ENCODE peak calls at places on chromosomes 4 and X, in five cellular contexts. P, S, Y, U and L are unnamed samples.

GRCh38 chr4:8146158-8146557 is 12.5 kb downstream of the ABLIM2 start:
- DNase-seq in Y (no peak), U (no peak), S (no peak), P (no peak), L (no peak)

GRCh38 chr4:95728145-95728544 is 111.7 kb upstream of the PDHA2 start:
- DNase-seq in P (no peak), S (no peak), Y (no peak), U (no peak), L (no peak)

GRCh38 chr4:48196758-48197504 is 62.9 kb upstream of the TXK start:
- DNase-seq in U (no peak), Y (no peak), S (peak), P (no peak), L (no peak)

GRCh38 chr4:85488416-85488815 is 13.5 kb downstream of the ARHGAP24 start:
- DNase-seq in S (no peak), U (no peak), P (no peak), Y (no peak), L (no peak)

GRCh38 chr4:152090543-152090942 is 329.7 kb upstream of the GATB start:
- DNase-seq in S (no peak), Y (no peak), P (no peak), U (no peak), L (no peak)

GRCh38 chr4:48017108-48017527 is 546 bp downstream of the NIPAL1 start:
- DNase-seq in Y (peak), U (peak), S (peak), P (peak), L (peak)

GRCh38 chrX:153763298-153763932 is 634 bp upstream of the PLXNB3 start:
- DNase-seq in Y (no peak), P (no peak), U (no peak), S (no peak), L (no peak)

GRCh38 chr4:158814636-158815035 is 45.8 kb downstream of the FNIP2 start:
- DNase-seq in U (no peak), Y (no peak), S (no peak), P (no peak), L (no peak)

GRCh38 chrX:106000203-106000602 is 38.3 kb downstream of the SERPINA7 start:
- DNase-seq in Y (no peak), P (no peak), U (no peak), S (no peak), L (no peak)

GRCh38 chr4:185885075-185885474 is 73.1 kb upstream of the SORBS2 start:
- DNase-seq in S (no peak), Y (no peak), P (no peak), U (no peak), L (no peak)

GRCh38 chr4:130233377-130234047 is 1137.6 kb downstream of the C4orf33 start:
- DNase-seq in S (no peak), P (no peak), U (no peak), Y (no peak), L (no peak)

GRCh38 chr4:137468836-137469235 is 63.5 kb downstream of the PCDH18 start:
- DNase-seq in S (no peak), U (no peak), P (no peak), Y (no peak), L (no peak)

GRCh38 chr4:54107951-54108740 is 8.2 kb downstream of the GSX2 start:
- DNase-seq in P (no peak), Y (no peak), S (no peak), U (no peak), L (no peak)

GRCh38 chr4:76781698-76782595 is 116.0 kb downstream of the SOWAHB start:
- DNase-seq in Y (no peak), S (peak), U (no peak), P (no peak), L (no peak)

GRCh38 chrX:16465081-16465876 is 184.7 kb upstream of the S100G start:
- DNase-seq in S (no peak), Y (no peak), U (no peak), P (no peak), L (no peak)

GRCh38 chrX:9942086-9942485 is 25.1 kb upstream of the CLDN34 start:
- DNase-seq in Y (no peak), U (no peak), S (peak), P (no peak), L (no peak)

GRCh38 chr4:182235016-182235415 is 8.2 kb upstream of the TENM3 start:
- DNase-seq in Y (no peak), S (no peak), U (no peak), P (no peak), L (no peak)

GRCh38 chrX:39002466-39002865 is 201.2 kb downstream of the MID1IP1 start:
- DNase-seq in U (no peak), Y (no peak), S (no peak), P (no peak), L (no peak)

GRCh38 chrX:120625366-120625765 is 4.5 kb downstream of the C1GALT1C1 start:
- DNase-seq in S (no peak), U (no peak), Y (no peak), P (no peak), L (no peak)

GRCh38 chr4:6087669-6088068 is 69.4 kb upstream of the C4orf50 start:
- DNase-seq in Y (no peak), P (peak), S (no peak), U (no peak), L (no peak)

GRCh38 chrX:47030339-47030738 is 47.9 kb upstream of the RGN start:
- DNase-seq in P (peak), Y (no peak), S (peak), U (no peak), L (no peak)

DNA sequence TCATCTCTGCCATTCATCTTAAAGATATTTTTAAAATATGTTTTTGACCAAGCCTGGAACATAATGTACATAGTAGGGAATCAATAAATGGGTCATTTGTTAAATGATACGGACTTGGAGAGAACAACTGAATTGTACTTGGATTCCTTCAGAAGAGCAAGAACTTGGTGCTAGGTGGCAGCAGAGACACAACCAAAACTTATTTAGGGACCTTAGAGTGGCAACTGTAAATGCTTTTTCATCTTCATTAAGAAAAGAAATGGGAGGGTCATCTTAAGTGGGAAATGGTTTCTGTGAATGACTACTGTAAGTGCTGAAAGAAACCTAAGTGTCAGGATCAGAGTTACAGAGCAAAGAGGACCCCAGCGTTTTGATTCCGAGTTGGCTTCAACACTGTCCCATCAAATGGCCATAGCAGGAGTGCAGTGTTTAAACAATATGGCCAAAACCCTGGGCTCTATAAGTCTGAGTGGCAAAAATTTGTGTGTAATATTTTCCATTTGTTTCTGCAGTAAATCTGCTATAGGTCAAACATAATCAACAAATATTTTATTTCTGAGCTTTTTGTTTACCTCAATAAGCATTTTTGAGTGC is 213.6 kb downstream of the PALLD start:
- DNase-seq in U (no peak), Y (no peak), P (no peak), S (no peak), L (no peak)
- TF ChIP-seq CTCF in U (peak), Y (peak), P (peak), S (peak), L (peak)

GRCh38 chrX:45824471-45824870 is 623.8 kb upstream of the DIPK2B start:
- DNase-seq in S (no peak), P (no peak), U (no peak), Y (no peak), L (no peak)
- TF ChIP-seq CTCF in S (peak), P (no peak), U (peak), Y (peak), L (peak)

GRCh38 chr4:22874334-22874912 is 181.7 kb downstream of the GBA3 start:
- DNase-seq in P (no peak), Y (no peak), U (no peak), S (no peak), L (no peak)

GRCh38 chr4:22873899-22874298 is 181.2 kb downstream of the GBA3 start:
- DNase-seq in P (no peak), S (no peak), U (no peak), Y (no peak), L (no peak)

GRCh38 chr4:22870847-22871246 is 178.1 kb downstream of the GBA3 start:
- DNase-seq in U (no peak), Y (no peak), S (no peak), P (no peak), L (no peak)

DNA sequence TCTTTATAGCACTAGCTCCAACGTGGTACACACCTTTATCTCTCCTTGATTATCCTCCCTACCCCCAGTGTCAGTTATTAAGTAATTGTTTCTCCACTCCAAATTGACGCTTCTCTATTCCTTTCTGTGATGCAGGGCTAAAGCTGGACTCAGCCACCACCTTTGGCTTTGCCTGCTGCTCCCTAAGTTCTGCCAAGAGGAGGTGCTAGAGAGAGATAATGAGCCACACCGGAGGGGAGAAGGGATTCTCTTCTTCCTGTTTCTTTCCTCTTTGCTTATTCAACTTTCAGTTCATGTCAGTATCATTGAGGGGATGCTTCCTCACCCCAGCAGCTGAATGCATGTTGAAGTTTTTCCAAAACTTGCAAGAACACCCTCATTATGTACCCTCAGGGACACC is 176.5 kb downstream of the GBA3 start:
- DNase-seq in Y (no peak), S (no peak), P (no peak), U (no peak), L (no peak)
- TF ChIP-seq CTCF in Y (no peak), S (no peak), P (no peak), U (no peak), L (no peak)

GRCh38 chrX:132071260-132071659 is 48.2 kb downstream of the STK26 start:
- DNase-seq in S (no peak), P (no peak), Y (no peak), U (no peak), L (no peak)
- TF ChIP-seq CTCF in S (peak), P (no peak), Y (peak), U (peak), L (peak)

GRCh38 chrX:11913001-11913400 is 155.0 kb downstream of the MSL3 start:
- DNase-seq in P (no peak), Y (no peak), U (no peak), S (no peak), L (no peak)

DNA sequence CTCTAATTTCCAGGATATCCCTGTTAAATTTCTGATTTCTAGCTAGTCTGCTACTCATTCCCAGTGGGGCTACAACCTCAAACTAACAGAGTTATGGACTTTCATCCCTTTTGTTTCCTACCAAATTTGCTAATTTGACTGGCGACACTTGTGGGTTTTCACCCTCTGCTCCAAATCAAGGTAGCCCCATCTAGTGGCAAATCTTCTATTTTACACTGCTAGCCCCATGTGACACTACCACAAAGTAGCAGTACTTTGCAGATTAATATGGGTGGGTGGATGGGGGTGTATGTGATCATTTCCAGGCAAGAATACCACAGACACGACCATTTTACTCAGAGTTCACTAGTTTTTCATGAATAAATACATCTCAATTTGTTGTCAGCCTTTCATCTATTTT is 150.3 kb downstream of the MSL3 start:
- DNase-seq in U (no peak), S (peak), Y (no peak), P (no peak), L (no peak)
- TF ChIP-seq CTCF in U (peak), S (peak), Y (peak), P (peak), L (peak)

GRCh38 chr4:17605236-17605635 is 9.2 kb upstream of the MED28 start:
- DNase-seq in S (no peak), Y (no peak), U (no peak), P (no peak), L (no peak)
- TF ChIP-seq CTCF in S (no peak), Y (no peak), U (no peak), P (no peak), L (no peak)

DNA sequence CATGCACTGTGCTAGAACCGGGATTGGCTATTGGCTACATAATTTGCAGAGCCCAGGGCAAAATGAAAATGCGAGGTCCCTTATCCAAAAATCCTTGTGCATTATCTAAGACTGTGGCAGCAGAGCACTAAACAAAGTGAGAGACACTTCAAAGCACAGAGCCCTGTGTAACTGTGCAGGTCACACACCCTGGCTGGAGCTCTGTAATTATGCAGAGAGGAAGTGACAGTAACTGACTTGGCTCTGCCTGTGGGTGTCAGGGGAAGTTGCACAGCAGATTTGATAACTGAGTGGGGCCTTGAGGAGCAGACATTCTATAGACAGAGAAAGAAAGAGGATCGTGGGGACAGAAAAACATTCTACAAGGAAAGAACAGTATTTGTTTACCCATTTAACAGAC is 173.5 kb upstream of the FMR1 start:
- DNase-seq in U (no peak), Y (no peak), P (no peak), S (no peak), L (no peak)
- TF ChIP-seq CTCF in U (no peak), Y (no peak), P (no peak), S (no peak), L (no peak)

GRCh38 chr4:168577624-168578023 is 80.8 kb downstream of the PALLD start:
- DNase-seq in U (no peak), S (no peak), P (no peak), Y (no peak), L (no peak)

GRCh38 chr4:168573870-168574269 is 77.0 kb downstream of the PALLD start:
- DNase-seq in P (no peak), S (no peak), U (no peak), Y (no peak), L (no peak)

GRCh38 chr4:168572002-168572401 is 75.2 kb downstream of the PALLD start:
- DNase-seq in S (no peak), P (no peak), U (no peak), Y (no peak), L (no peak)

GRCh38 chr4:168574581-168575295 is 77.9 kb downstream of the PALLD start:
- DNase-seq in Y (no peak), P (no peak), U (no peak), S (no peak), L (no peak)

GRCh38 chr4:168575473-168575872 is 78.6 kb downstream of the PALLD start:
- DNase-seq in S (no peak), P (no peak), Y (no peak), U (no peak), L (no peak)
- TF ChIP-seq CTCF in S (no peak), P (no peak), Y (no peak), U (no peak), L (no peak)